ENCODE peak calls at places on chromosomes 16 and 17, in eight cellular contexts. One of them, this sample, is unnamed.

GRCh38 chr16:85491798-85492616 is 121.1 kb upstream of the GSE1 start:
- DNase-seq in GM12878: no peak
- DNase-seq in SK-N-SH: no peak
- DNase-seq in sigmoid colon: peak
- DNase-seq in stomach: peak
- DNase-seq in H1: no peak
- DNase-seq in esophagus muscularis mucosa: no peak
- DNase-seq in suprapubic skin: no peak
- DNase-seq in this sample: peak

GRCh38 chr16:35798885-35799426 is 2339.5 kb downstream of the TP53TG3F start:
- DNase-seq in GM12878: no peak
- DNase-seq in SK-N-SH: no peak
- DNase-seq in sigmoid colon: no peak
- DNase-seq in stomach: no peak
- DNase-seq in H1: no peak
- DNase-seq in esophagus muscularis mucosa: peak
- DNase-seq in suprapubic skin: no peak
- DNase-seq in this sample: no peak

GRCh38 chr17:81003711-81004335 is 12.2 kb downstream of the CHMP6 start:
- DNase-seq in GM12878: no peak
- DNase-seq in SK-N-SH: peak
- DNase-seq in sigmoid colon: no peak
- DNase-seq in stomach: no peak
- DNase-seq in H1: no peak
- DNase-seq in esophagus muscularis mucosa: no peak
- DNase-seq in suprapubic skin: no peak
- DNase-seq in this sample: peak

GRCh38 chr17:12007466-12007865 is 10.2 kb upstream of the ZNF18 start:
- DNase-seq in GM12878: no peak
- DNase-seq in SK-N-SH: no peak
- DNase-seq in sigmoid colon: no peak
- DNase-seq in stomach: no peak
- DNase-seq in H1: no peak
- DNase-seq in esophagus muscularis mucosa: no peak
- DNase-seq in suprapubic skin: no peak
- DNase-seq in this sample: no peak

GRCh38 chr17:63647065-63647725 is 25.0 kb downstream of the MAP3K3 start:
- DNase-seq in GM12878: no peak
- DNase-seq in SK-N-SH: no peak
- DNase-seq in sigmoid colon: no peak
- DNase-seq in stomach: no peak
- DNase-seq in H1: no peak
- DNase-seq in esophagus muscularis mucosa: no peak
- DNase-seq in suprapubic skin: no peak
- DNase-seq in this sample: no peak

GRCh38 chr16:30923554-30924085 is at the start of gene FBXL19:
- DNase-seq in GM12878: no peak
- DNase-seq in SK-N-SH: peak
- DNase-seq in sigmoid colon: peak
- DNase-seq in stomach: no peak
- DNase-seq in H1: no peak
- DNase-seq in esophagus muscularis mucosa: no peak
- DNase-seq in suprapubic skin: no peak
- DNase-seq in this sample: peak

GRCh38 chr17:77353684-77354419 is 213.1 kb downstream of the SEC14L1 start:
- DNase-seq in GM12878: no peak
- DNase-seq in SK-N-SH: no peak
- DNase-seq in sigmoid colon: peak
- DNase-seq in stomach: peak
- DNase-seq in H1: no peak
- DNase-seq in esophagus muscularis mucosa: peak
- DNase-seq in suprapubic skin: peak
- DNase-seq in this sample: no peak

GRCh38 chr17:17024778-17025300 is 17.4 kb upstream of the MPRIP start:
- DNase-seq in GM12878: no peak
- DNase-seq in SK-N-SH: peak
- DNase-seq in sigmoid colon: no peak
- DNase-seq in stomach: no peak
- DNase-seq in H1: no peak
- DNase-seq in esophagus muscularis mucosa: no peak
- DNase-seq in suprapubic skin: no peak
- DNase-seq in this sample: no peak

GRCh38 chr17:42236760-42237159 is 39.4 kb downstream of the STAT5B start:
- DNase-seq in GM12878: no peak
- DNase-seq in SK-N-SH: no peak
- DNase-seq in sigmoid colon: peak
- DNase-seq in stomach: no peak
- DNase-seq in H1: no peak
- DNase-seq in esophagus muscularis mucosa: no peak
- DNase-seq in suprapubic skin: no peak
- DNase-seq in this sample: no peak

GRCh38 chr17:12765544-12765943 is 23.8 kb upstream of the ARHGAP44 start:
- DNase-seq in GM12878: no peak
- DNase-seq in SK-N-SH: no peak
- DNase-seq in sigmoid colon: no peak
- DNase-seq in stomach: peak
- DNase-seq in H1: no peak
- DNase-seq in esophagus muscularis mucosa: no peak
- DNase-seq in suprapubic skin: no peak
- DNase-seq in this sample: no peak

GRCh38 chr17:15440347-15440746 is 27.1 kb downstream of the CDRT4 start:
- DNase-seq in GM12878: no peak
- DNase-seq in SK-N-SH: no peak
- DNase-seq in sigmoid colon: peak
- DNase-seq in stomach: no peak
- DNase-seq in H1: no peak
- DNase-seq in esophagus muscularis mucosa: no peak
- DNase-seq in suprapubic skin: no peak
- DNase-seq in this sample: no peak

GRCh38 chr17:76502326-76503211 is 1.3 kb upstream of the RHBDF2 start:
- DNase-seq in GM12878: no peak
- DNase-seq in SK-N-SH: no peak
- DNase-seq in sigmoid colon: no peak
- DNase-seq in stomach: peak
- DNase-seq in H1: no peak
- DNase-seq in esophagus muscularis mucosa: no peak
- DNase-seq in suprapubic skin: no peak
- DNase-seq in this sample: no peak

GRCh38 chr17:28953444-28954118 is 2.3 kb upstream of the PHF12 start:
- DNase-seq in GM12878: no peak
- DNase-seq in SK-N-SH: peak
- DNase-seq in sigmoid colon: peak
- DNase-seq in stomach: peak
- DNase-seq in H1: peak
- DNase-seq in esophagus muscularis mucosa: no peak
- DNase-seq in suprapubic skin: no peak
- DNase-seq in this sample: peak

GRCh38 chr17:10092595-10092994 is 105.8 kb downstream of the GAS7 start:
- DNase-seq in GM12878: no peak
- DNase-seq in SK-N-SH: no peak
- DNase-seq in sigmoid colon: peak
- DNase-seq in stomach: no peak
- DNase-seq in H1: no peak
- DNase-seq in esophagus muscularis mucosa: no peak
- DNase-seq in suprapubic skin: no peak
- DNase-seq in this sample: no peak

GRCh38 chr17:68701046-68701445 is 99.9 kb upstream of the FAM20A start:
- DNase-seq in GM12878: no peak
- DNase-seq in SK-N-SH: no peak
- DNase-seq in sigmoid colon: no peak
- DNase-seq in stomach: no peak
- DNase-seq in H1: no peak
- DNase-seq in esophagus muscularis mucosa: no peak
- DNase-seq in suprapubic skin: no peak
- DNase-seq in this sample: no peak

GRCh38 chr17:81723651-81724209 is 11.6 kb downstream of the SLC25A10 start:
- DNase-seq in GM12878: no peak
- DNase-seq in SK-N-SH: no peak
- DNase-seq in sigmoid colon: no peak
- DNase-seq in stomach: peak
- DNase-seq in H1: no peak
- DNase-seq in esophagus muscularis mucosa: no peak
- DNase-seq in suprapubic skin: no peak
- DNase-seq in this sample: peak

GRCh38 chr17:70343134-70343533 is 173.8 kb downstream of the KCNJ2 start:
- DNase-seq in GM12878: no peak
- DNase-seq in SK-N-SH: no peak
- DNase-seq in sigmoid colon: no peak
- DNase-seq in stomach: no peak
- DNase-seq in H1: no peak
- DNase-seq in esophagus muscularis mucosa: no peak
- DNase-seq in suprapubic skin: no peak
- DNase-seq in this sample: no peak

GRCh38 chr17:8138366-8138671 is 13.9 kb downstream of the PER1 start:
- DNase-seq in GM12878: no peak
- DNase-seq in SK-N-SH: no peak
- DNase-seq in sigmoid colon: no peak
- DNase-seq in stomach: no peak
- DNase-seq in H1: no peak
- DNase-seq in esophagus muscularis mucosa: no peak
- DNase-seq in suprapubic skin: no peak
- DNase-seq in this sample: no peak

GRCh38 chr16:30721606-30722005 is 22.6 kb downstream of the SRCAP start:
- DNase-seq in GM12878: no peak
- DNase-seq in SK-N-SH: no peak
- DNase-seq in sigmoid colon: no peak
- DNase-seq in stomach: no peak
- DNase-seq in H1: no peak
- DNase-seq in esophagus muscularis mucosa: no peak
- DNase-seq in suprapubic skin: no peak
- DNase-seq in this sample: no peak

GRCh38 chr16:78731785-78732184 is 632.3 kb downstream of the WWOX start:
- DNase-seq in GM12878: no peak
- DNase-seq in SK-N-SH: no peak
- DNase-seq in sigmoid colon: no peak
- DNase-seq in stomach: no peak
- DNase-seq in H1: no peak
- DNase-seq in esophagus muscularis mucosa: no peak
- DNase-seq in suprapubic skin: no peak
- DNase-seq in this sample: no peak

GRCh38 chr16:64365448-64365858 is 756.4 kb downstream of the CDH11 start:
- DNase-seq in GM12878: no peak
- DNase-seq in SK-N-SH: no peak
- DNase-seq in sigmoid colon: no peak
- DNase-seq in stomach: no peak
- DNase-seq in H1: no peak
- DNase-seq in esophagus muscularis mucosa: no peak
- DNase-seq in suprapubic skin: no peak
- DNase-seq in this sample: no peak

GRCh38 chr16:35797811-35798210 is 2338.4 kb downstream of the TP53TG3F start:
- DNase-seq in GM12878: no peak
- DNase-seq in SK-N-SH: no peak
- DNase-seq in sigmoid colon: no peak
- DNase-seq in stomach: no peak
- DNase-seq in H1: no peak
- DNase-seq in esophagus muscularis mucosa: peak
- DNase-seq in suprapubic skin: no peak
- DNase-seq in this sample: no peak

GRCh38 chr17:44916781-44917241 is 1.5 kb upstream of the GFAP start:
- DNase-seq in GM12878: no peak
- DNase-seq in SK-N-SH: peak
- DNase-seq in sigmoid colon: peak
- DNase-seq in stomach: no peak
- DNase-seq in H1: no peak
- DNase-seq in esophagus muscularis mucosa: no peak
- DNase-seq in suprapubic skin: no peak
- DNase-seq in this sample: peak

DNA sequence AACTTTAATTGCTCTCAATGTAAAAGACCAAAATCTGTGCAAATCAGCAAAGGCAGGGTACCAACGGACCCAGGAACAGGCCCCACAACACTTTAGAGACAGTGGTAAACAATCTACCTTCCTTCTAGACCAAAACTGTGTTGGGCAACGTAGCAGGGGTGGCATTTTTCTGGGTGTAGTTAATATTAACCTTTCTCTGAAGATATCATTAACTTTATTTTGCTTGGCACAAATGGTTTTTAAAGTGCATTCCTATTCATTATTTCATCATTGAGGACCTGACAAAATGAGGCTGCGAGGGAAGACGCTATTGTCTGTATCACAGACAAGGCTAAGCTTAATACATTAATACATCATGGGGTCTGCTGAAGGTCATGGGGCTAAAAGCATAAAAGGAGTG is 37.9 kb upstream of the TRAP1 start:
- DNase-seq in GM12878: no peak
- DNase-seq in SK-N-SH: no peak
- DNase-seq in sigmoid colon: no peak
- DNase-seq in stomach: no peak
- DNase-seq in H1: no peak
- DNase-seq in esophagus muscularis mucosa: no peak
- DNase-seq in suprapubic skin: no peak
- DNase-seq in this sample: no peak
- TF ChIP-seq EP300 in GM12878: no peak
- TF ChIP-seq EP300 in SK-N-SH: no peak
- TF ChIP-seq EP300 in sigmoid colon: no peak
- TF ChIP-seq EP300 in stomach: no peak
- TF ChIP-seq EP300 in H1: no peak
- TF ChIP-seq EP300 in esophagus muscularis mucosa: no peak
- TF ChIP-seq EP300 in suprapubic skin: no peak
- TF ChIP-seq EP300 in this sample: no peak

GRCh38 chr16:89602273-89602951 is 11.0 kb upstream of the DPEP1 start:
- DNase-seq in GM12878: no peak
- DNase-seq in SK-N-SH: peak
- DNase-seq in sigmoid colon: no peak
- DNase-seq in stomach: no peak
- DNase-seq in H1: peak
- DNase-seq in esophagus muscularis mucosa: no peak
- DNase-seq in suprapubic skin: no peak
- DNase-seq in this sample: no peak
- TF ChIP-seq POLR2AphosphoS5 in GM12878: no peak
- TF ChIP-seq POLR2AphosphoS5 in SK-N-SH: peak
- TF ChIP-seq POLR2AphosphoS5 in sigmoid colon: no peak
- TF ChIP-seq POLR2AphosphoS5 in stomach: no peak
- TF ChIP-seq POLR2AphosphoS5 in H1: no peak
- TF ChIP-seq POLR2AphosphoS5 in esophagus muscularis mucosa: no peak
- TF ChIP-seq POLR2AphosphoS5 in suprapubic skin: no peak
- TF ChIP-seq POLR2AphosphoS5 in this sample: no peak

GRCh38 chr16:877242-878065 is 76.9 kb upstream of the GNG13 start:
- DNase-seq in GM12878: no peak
- DNase-seq in SK-N-SH: no peak
- DNase-seq in sigmoid colon: peak
- DNase-seq in stomach: no peak
- DNase-seq in H1: no peak
- DNase-seq in esophagus muscularis mucosa: no peak
- DNase-seq in suprapubic skin: no peak
- DNase-seq in this sample: no peak
- TF ChIP-seq EP300 in GM12878: no peak
- TF ChIP-seq EP300 in SK-N-SH: no peak
- TF ChIP-seq EP300 in sigmoid colon: no peak
- TF ChIP-seq EP300 in stomach: no peak
- TF ChIP-seq EP300 in H1: no peak
- TF ChIP-seq EP300 in esophagus muscularis mucosa: no peak
- TF ChIP-seq EP300 in suprapubic skin: no peak
- TF ChIP-seq EP300 in this sample: no peak

DNA sequence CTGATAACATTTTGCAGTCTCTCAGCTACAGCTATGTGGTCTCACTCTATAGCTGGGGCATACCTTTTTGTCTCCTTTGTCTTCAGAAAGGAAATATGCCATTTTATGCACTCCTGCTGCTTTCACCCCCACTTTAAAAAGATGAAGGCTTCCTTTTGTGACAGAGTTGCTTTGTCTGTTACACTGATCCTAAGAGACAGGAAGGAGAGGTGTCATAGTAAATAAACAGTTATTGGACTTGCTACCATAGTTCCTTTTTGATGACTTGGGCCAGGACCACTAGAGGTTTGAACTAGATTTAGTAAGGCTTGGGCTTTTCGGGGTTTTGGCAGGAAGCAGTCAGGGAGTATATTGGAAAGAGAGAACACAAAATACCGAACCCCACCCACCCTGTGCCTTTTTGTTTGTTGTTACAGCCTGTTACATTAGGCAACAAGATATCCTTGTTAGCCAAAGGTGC is 1.8 kb upstream of the METTL9 start:
- DNase-seq in GM12878: no peak
- DNase-seq in SK-N-SH: no peak
- DNase-seq in sigmoid colon: no peak
- DNase-seq in stomach: no peak
- DNase-seq in H1: no peak
- DNase-seq in esophagus muscularis mucosa: no peak
- DNase-seq in suprapubic skin: no peak
- DNase-seq in this sample: no peak
- TF ChIP-seq POLR2AphosphoS5 in GM12878: no peak
- TF ChIP-seq POLR2AphosphoS5 in SK-N-SH: no peak
- TF ChIP-seq POLR2AphosphoS5 in sigmoid colon: no peak
- TF ChIP-seq POLR2AphosphoS5 in stomach: no peak
- TF ChIP-seq POLR2AphosphoS5 in H1: no peak
- TF ChIP-seq POLR2AphosphoS5 in esophagus muscularis mucosa: no peak
- TF ChIP-seq POLR2AphosphoS5 in suprapubic skin: no peak
- TF ChIP-seq POLR2AphosphoS5 in this sample: no peak

This sample was measured in transverse colon.